ENCODE peak calls at places on chromosomes 13 and 19, in six cellular contexts. T is ovary, O is stomach, Z is SK-N-SH, E is A549, Y is tibial nerve. X is an unnamed sample.
A peak's percentile ranks its signal among the peaks of the same experiment; 100 is the strongest.

GRCh38 chr13:110920038-110920437 is 5.2 kb upstream of the ANKRD10 start:
- DNase-seq in T (no peak), O (peak; percentile 33), Z (no peak), E (no peak), Y (no peak), X (no peak)

GRCh38 chr13:24215732-24216131 is 55.2 kb downstream of the SPATA13 start:
- DNase-seq in T (peak; percentile 46), O (peak; percentile 63), Z (no peak), E (no peak), Y (peak; percentile 25), X (no peak)

GRCh38 chr13:55664178-55664577 is 1476.5 kb upstream of the PRR20A start:
- DNase-seq in T (no peak), O (no peak), Z (no peak), E (no peak), Y (no peak), X (no peak)

GRCh38 chr13:93700115-93700514 is 473.5 kb downstream of the GPC6 start:
- DNase-seq in T (no peak), O (no peak), Z (no peak), E (no peak), Y (no peak), X (no peak)

GRCh38 chr19:19447536-19448237 is 42.2 kb downstream of the GATAD2A start:
- DNase-seq in T (no peak), O (no peak), Z (no peak), E (no peak), Y (no peak), X (no peak)

GRCh38 chr19:17209126-17210036 is 5.8 kb upstream of the USE1 start:
- DNase-seq in T (no peak), O (peak; percentile 30), Z (peak; percentile 95), E (peak; percentile 19), Y (no peak), X (no peak)

GRCh38 chr13:25977216-25977615 is 74.6 kb downstream of the SHISA2 start:
- DNase-seq in T (no peak), O (no peak), Z (no peak), E (no peak), Y (no peak), X (no peak)

GRCh38 chr13:50513528-50513863 is 330.0 kb downstream of the DLEU7 start:
- DNase-seq in T (no peak), O (no peak), Z (no peak), E (no peak), Y (no peak), X (no peak)

DNA sequence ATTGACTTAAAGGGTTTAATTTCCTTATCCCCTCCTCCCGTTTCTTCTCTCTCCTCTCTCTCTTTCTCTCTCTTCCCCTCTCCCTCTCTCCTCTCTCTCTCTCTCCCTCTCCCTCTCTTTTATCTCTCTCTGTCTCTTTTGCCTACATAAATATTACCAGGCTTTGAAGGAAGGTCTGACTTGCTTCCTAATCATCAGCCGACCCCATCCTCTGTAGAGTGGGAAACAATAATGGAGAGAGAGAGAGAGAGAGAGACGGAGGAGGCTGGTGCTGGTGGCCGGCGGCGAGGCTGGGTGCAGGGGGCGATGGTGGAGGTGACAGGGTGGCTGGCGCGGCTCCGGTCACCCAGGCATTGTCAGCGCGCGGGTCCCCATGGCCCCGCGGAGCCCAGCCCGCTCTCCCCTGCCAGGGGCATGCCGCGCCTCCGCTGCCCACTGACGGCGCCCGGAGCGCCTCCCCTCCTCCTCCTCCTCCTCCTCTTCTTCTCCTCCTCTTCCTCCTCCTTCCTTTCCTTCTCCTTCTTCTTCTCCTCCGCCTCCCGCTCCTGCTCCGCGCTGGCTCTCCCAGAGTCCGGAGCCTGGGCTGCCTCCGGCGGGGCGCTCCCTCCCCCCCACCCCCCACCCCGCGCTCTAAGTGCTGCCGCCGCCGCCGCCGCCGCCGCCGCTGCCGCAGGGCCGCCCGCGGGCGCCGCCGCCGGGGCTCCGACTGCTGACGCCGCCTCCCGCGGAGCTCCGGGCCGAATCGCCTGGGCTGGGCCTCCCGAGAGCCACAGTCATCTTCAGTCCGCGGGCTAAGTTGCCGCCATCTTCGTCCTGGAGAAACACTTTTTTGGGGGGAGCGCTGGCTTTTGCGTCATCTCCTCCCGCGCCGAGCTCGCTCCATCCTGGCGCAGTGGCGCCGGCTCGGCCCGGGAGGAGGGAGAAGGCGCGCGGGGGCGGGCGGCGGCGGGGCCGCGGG is 348.4 kb downstream of the LIG4 start:
- DNase-seq in T (no peak), O (no peak), Z (peak; percentile 80), E (no peak), Y (no peak), X (no peak)
- H3K4me1 ChIP-seq in T (peaks cover 1% of the 10 kb centered on the region), O (peaks cover 38% of the 10 kb centered on the region), Z (no peaks in the 10 kb centered on the region), E (no peaks in the 10 kb centered on the region), Y (peaks cover 31% of the 10 kb centered on the region), X (peaks cover 25% of the 10 kb centered on the region)

DNA sequence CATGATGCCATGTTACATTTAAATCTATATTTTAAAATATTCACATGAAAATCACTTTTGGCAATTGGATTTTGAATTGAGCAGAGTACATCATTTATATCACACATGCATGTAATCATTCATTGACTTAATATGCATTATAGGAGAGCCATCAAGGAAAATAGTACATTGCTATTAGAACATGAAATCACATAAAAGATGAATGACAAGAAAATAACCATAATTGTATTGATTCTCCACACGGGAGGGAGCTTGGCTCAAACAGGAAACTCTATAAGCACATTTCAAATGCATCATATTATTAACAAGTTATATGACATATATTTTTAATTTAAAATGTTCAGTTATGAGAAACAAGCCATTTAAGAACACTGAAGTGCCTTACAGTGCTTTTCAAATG is 208.6 kb upstream of the PRR20A start:
- DNase-seq in T (no peak), O (no peak), Z (no peak), E (no peak), Y (no peak), X (no peak)
- TF ChIP-seq EP300 in T (no peak), O (no peak), Z (no peak), E (no peak), Y (no peak), X (no peak)

DNA sequence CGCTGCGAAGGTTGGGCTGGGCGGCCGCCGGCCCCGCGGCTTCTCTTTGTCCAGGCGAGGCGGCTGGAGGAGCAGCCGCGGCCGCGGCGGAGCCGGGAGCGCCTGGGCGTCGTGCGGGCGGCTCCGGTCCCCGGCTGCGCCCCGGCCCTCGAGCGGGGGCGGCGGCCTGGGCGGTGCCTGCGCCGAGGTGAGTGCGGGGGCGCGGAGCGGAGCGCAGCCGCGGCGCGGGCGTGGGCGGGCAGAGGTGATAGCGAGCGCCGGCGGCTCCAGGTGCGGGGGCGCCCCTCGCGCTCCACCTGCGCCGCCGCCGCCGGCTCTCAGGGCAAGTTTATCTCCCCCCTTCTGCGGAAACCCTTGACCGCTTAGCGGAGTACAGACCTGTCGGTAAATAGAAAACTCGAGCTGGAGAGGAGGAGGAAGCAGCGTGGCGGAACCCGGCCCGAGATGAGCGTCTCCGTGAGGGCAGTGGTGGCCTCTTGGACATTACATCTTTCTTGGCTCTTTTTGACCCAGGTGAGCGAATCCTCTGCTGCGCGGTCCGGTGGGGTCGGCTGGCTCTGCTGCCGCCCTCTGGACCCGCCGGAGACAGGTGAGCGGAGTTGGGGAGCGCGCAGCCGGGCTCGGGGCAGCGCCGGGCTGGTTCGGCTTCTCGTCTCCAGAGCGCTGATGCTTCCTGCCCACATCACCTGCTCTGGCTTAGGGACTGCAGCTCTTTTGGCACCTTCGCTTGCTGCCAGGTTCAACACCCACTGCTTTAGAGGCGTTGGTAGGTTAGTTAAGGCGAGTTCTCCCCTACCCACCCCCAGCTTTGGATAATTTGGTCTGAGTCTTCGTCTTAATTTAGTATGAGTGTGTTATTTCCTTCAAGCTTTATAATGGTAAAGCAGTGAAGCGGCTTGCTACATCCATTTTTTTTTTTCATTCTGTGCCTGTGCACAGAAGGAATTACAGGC is at the start of gene MTUS2:
- DNase-seq in T (no peak), O (no peak), Z (no peak), E (no peak), Y (no peak), X (no peak)
- TF ChIP-seq CTCF in T (no peak), O (no peak), Z (no peak), E (no peak), Y (no peak), X (no peak)

DNA sequence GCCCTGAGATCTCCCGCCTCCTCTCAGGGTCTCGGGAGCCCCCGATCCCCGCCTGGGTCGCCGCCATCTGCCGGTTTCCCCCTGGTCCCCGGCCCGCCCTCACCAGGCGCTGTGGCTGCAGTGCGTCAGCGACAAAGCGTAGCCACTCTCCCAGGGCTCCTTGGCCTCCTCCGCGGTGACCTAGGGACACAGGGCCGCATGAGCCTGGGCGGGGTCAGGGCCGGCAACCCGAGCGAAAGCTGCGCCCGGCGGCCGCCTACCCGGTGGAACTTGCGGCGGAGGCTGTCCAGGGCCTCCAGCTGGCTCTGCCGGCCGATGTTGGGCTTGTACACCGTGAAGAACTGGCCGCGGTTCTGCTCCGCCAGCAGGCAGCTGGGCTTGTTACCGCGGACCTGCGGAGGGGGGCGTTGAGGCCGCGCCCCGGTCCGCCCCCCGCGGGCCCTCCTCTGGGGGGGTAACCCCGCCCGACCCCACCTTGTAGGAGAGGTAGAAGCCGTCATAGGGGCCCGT is 5.3 kb downstream of the GPX4 start:
- DNase-seq in T (no peak), O (no peak), Z (no peak), E (no peak), Y (no peak), X (no peak)
- H3K4me1 ChIP-seq in T (peaks cover 23% of the 10 kb centered on the region), O (peaks cover 54% of the 10 kb centered on the region), Z (peaks cover 5% of the 10 kb centered on the region), E (peaks cover 51% of the 10 kb centered on the region), Y (peaks cover 64% of the 10 kb centered on the region), X (peaks cover 65% of the 10 kb centered on the region)

GRCh38 chr13:104436555-104436954 is 1370.3 kb upstream of the SLC10A2 start:
- DNase-seq in T (no peak), O (no peak), Z (no peak), E (no peak), Y (no peak), X (no peak)
- TF ChIP-seq EP300 in T (no peak), O (no peak), Z (no peak), E (no peak), Y (no peak), X (no peak)

GRCh38 chr19:21483589-21484170 is 21.7 kb upstream of the ZNF429 start:
- DNase-seq in T (peak; percentile 38), O (peak; percentile 60), Z (peak; percentile 85), E (no peak), Y (peak; percentile 20), X (no peak)
- TF ChIP-seq CTCF in T (peak; percentile 19), O (peak; percentile 57), Z (peak; percentile 48), E (no peak), Y (peak; percentile 43), X (peak; percentile 39)

DNA sequence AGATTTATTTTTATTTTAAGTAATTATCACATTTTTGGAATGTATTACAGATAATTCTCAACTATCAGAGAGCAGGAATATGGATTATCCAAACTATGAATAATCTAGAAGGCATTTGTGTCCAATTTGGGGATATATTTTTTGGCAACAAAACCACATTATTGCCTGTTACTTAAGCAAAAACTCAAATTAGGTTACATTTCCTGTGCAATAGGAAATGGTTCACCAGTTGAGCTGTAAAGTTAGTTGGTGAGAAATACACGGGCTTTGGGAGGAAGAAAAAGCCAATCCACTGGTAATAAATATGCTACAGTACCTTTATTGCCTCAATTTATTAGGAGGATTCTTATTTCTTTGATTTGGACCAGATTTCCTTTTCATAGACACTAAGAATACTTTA is 1075.2 kb downstream of the PCDH9 start:
- DNase-seq in T (no peak), O (no peak), Z (no peak), E (no peak), Y (no peak), X (no peak)
- H3K4me1 ChIP-seq in T (no peaks in the 10 kb centered on the region), O (no peaks in the 10 kb centered on the region), Z (no peaks in the 10 kb centered on the region), E (no peaks in the 10 kb centered on the region), Y (no peaks in the 10 kb centered on the region), X (no peaks in the 10 kb centered on the region)

GRCh38 chr13:32840840-32841713 is 175.1 kb upstream of the KL start:
- DNase-seq in T (no peak), O (peak; percentile 30), Z (no peak), E (no peak), Y (no peak), X (no peak)
- TF ChIP-seq EP300 in T (no peak), O (no peak), Z (no peak), E (no peak), Y (no peak), X (no peak)

X was measured in suprapubic skin.